ENCODE peak calls at places on chromosomes 7 and 10, in eight cellular contexts. B is astrocyte of the spinal cord; L is B cell; H is CD4-positive, alpha-beta T cell; G is GM13977; R is cardiac fibroblast; W is OCI-LY7; Y is ovary. X is an unnamed sample.

GRCh38 chr10:74924251-74924954 is 98.0 kb downstream of the KAT6B start:
- DNase-seq in B (peak; percentile 89), L (no peak), H (no peak), G (no peak), R (peak; percentile 93), W (no peak), Y (no peak), X (no peak)

GRCh38 chr7:85469446-85469970 is 282.7 kb upstream of the SEMA3D start:
- DNase-seq in B (peak; percentile 42), L (no peak), H (no peak), G (no peak), R (no peak), W (no peak), Y (no peak), X (no peak)

GRCh38 chr7:132276252-132276651 is 300.0 kb downstream of the PLXNA4 start:
- DNase-seq in B (no peak), L (no peak), H (no peak), G (no peak), R (no peak), W (no peak), Y (no peak), X (no peak)

GRCh38 chr10:49734676-49735075 is 27.4 kb downstream of the OGDHL start:
- DNase-seq in B (no peak), L (no peak), H (no peak), G (no peak), R (no peak), W (no peak), Y (no peak), X (no peak)

GRCh38 chr10:85464336-85464735 is 902.3 kb downstream of the GRID1 start:
- DNase-seq in B (no peak), L (no peak), H (no peak), G (no peak), R (no peak), W (no peak), Y (no peak), X (no peak)

GRCh38 chr10:77922551-77923179 is 3.9 kb downstream of the DLG5 start:
- DNase-seq in B (no peak), L (no peak), H (no peak), G (no peak), R (no peak), W (no peak), Y (no peak), X (no peak)

GRCh38 chr7:2775785-2776184 is 68.3 kb downstream of the GNA12 start:
- DNase-seq in B (no peak), L (no peak), H (no peak), G (no peak), R (no peak), W (no peak), Y (no peak), X (no peak)

GRCh38 chr10:86782691-86783418 is 26.4 kb downstream of the BMPR1A start:
- DNase-seq in B (no peak), L (no peak), H (no peak), G (no peak), R (peak; percentile 45), W (no peak), Y (no peak), X (peak; percentile 23)

GRCh38 chr7:134083766-134084487 is 43.2 kb upstream of the LRGUK start:
- DNase-seq in B (no peak), L (no peak), H (no peak), G (no peak), R (peak; percentile 13), W (no peak), Y (no peak), X (no peak)

GRCh38 chr7:157817433-157817832 is 480.6 kb downstream of the DNAJB6 start:
- DNase-seq in B (no peak), L (no peak), H (no peak), G (no peak), R (no peak), W (no peak), Y (no peak), X (no peak)

GRCh38 chr10:26593896-26594295 is 103.6 kb upstream of the PDSS1 start:
- DNase-seq in B (no peak), L (peak; percentile 52), H (no peak), G (peak; percentile 64), R (no peak), W (peak; percentile 25), Y (no peak), X (peak; percentile 32)

GRCh38 chr10:128927821-128928220 is 539.2 kb upstream of the MGMT start:
- DNase-seq in B (no peak), L (no peak), H (no peak), G (no peak), R (no peak), W (no peak), Y (no peak), X (no peak)

GRCh38 chr7:142002179-142002578 is 6.5 kb downstream of the MGAM start:
- DNase-seq in B (no peak), L (no peak), H (no peak), G (no peak), R (no peak), W (no peak), Y (no peak), X (no peak)

GRCh38 chr10:79038841-79039201 is 29.9 kb upstream of the ZMIZ1 start:
- DNase-seq in B (peak; percentile 3), L (no peak), H (no peak), G (no peak), R (peak; percentile 11), W (no peak), Y (no peak), X (no peak)

GRCh38 chr7:1706721-1707613 is 36.9 kb downstream of the ELFN1 start:
- DNase-seq in B (no peak), L (no peak), H (no peak), G (peak; percentile 31), R (no peak), W (no peak), Y (peak; percentile 8), X (no peak)

DNA sequence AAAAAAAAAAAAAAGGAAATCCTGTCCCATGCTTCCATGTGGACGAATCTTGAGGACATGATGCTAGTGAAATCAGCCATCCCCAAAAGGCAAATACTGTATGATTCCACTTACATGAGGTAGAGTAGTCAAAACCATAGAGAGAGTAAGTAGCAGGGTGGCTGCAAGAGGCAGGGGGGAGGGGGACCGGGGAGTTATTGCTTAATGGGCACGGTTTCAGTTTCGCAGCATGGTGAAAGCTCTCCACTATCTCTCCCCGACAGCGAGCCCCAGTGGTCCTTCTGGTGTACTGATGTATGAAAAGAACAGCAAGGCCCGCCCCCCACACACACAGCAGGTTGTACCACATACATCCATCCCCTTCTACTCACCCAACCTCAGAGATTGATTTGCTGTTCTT is 32.8 kb downstream of the NOD1 start:
- DNase-seq in B (peak; percentile 66), L (peak; percentile 92), H (peak; percentile 47), G (peak; percentile 87), R (peak; percentile 85), W (peak; percentile 93), Y (peak; percentile 59), X (peak; percentile 85)
- TF ChIP-seq CTCF in B (peak; percentile 37), L (peak; percentile 71), H (peak; percentile 13), G (peak; percentile 55), R (peak; percentile 1), W (peak; percentile 78), Y (no peak), X (peak; percentile 37)

DNA sequence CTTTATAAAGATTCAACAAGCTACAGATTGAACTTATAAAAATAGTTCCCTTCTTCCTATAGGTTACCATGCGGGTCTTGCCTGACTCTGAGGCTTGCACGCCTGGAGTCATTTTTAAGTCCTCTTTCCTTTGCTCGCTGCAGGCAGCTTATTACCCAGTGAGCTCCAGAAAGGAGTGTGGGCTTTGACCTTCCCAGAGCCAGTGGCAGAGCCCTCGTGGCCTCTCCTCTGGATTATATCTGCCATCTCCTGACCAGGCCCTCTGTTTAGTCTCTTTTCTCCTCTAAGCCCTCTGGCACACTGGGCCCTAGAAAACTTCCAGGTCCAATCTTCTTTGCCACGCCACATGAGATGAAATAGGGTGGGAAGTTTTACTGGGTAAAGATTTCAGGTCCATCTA is 39.9 kb upstream of the EZH2 start:
- DNase-seq in B (no peak), L (no peak), H (no peak), G (no peak), R (no peak), W (no peak), Y (no peak), X (no peak)
- TF ChIP-seq CTCF in B (no peak), L (no peak), H (no peak), G (no peak), R (no peak), W (no peak), Y (no peak), X (no peak)

GRCh38 chr10:3764626-3765375 is 20.2 kb downstream of the KLF6 start:
- DNase-seq in B (no peak), L (no peak), H (no peak), G (no peak), R (no peak), W (peak; percentile 15), Y (no peak), X (no peak)

GRCh38 chr10:3763852-3764625 is 21.0 kb downstream of the KLF6 start:
- DNase-seq in B (peak; percentile 64), L (no peak), H (no peak), G (no peak), R (peak; percentile 46), W (no peak), Y (no peak), X (no peak)

GRCh38 chr10:3761916-3762708 is 22.9 kb downstream of the KLF6 start:
- DNase-seq in B (no peak), L (no peak), H (no peak), G (no peak), R (no peak), W (no peak), Y (no peak), X (no peak)

GRCh38 chr10:3761111-3761686 is 23.8 kb downstream of the KLF6 start:
- DNase-seq in B (no peak), L (peak; percentile 52), H (no peak), G (peak; percentile 53), R (no peak), W (peak; percentile 46), Y (no peak), X (peak; percentile 51)

GRCh38 chr10:3763035-3763456 is 22.0 kb downstream of the KLF6 start:
- DNase-seq in B (peak; percentile 59), L (no peak), H (no peak), G (no peak), R (no peak), W (no peak), Y (no peak), X (no peak)
- TF ChIP-seq CTCF in B (no peak), L (no peak), H (no peak), G (no peak), R (no peak), W (no peak), Y (no peak), X (no peak)

DNA sequence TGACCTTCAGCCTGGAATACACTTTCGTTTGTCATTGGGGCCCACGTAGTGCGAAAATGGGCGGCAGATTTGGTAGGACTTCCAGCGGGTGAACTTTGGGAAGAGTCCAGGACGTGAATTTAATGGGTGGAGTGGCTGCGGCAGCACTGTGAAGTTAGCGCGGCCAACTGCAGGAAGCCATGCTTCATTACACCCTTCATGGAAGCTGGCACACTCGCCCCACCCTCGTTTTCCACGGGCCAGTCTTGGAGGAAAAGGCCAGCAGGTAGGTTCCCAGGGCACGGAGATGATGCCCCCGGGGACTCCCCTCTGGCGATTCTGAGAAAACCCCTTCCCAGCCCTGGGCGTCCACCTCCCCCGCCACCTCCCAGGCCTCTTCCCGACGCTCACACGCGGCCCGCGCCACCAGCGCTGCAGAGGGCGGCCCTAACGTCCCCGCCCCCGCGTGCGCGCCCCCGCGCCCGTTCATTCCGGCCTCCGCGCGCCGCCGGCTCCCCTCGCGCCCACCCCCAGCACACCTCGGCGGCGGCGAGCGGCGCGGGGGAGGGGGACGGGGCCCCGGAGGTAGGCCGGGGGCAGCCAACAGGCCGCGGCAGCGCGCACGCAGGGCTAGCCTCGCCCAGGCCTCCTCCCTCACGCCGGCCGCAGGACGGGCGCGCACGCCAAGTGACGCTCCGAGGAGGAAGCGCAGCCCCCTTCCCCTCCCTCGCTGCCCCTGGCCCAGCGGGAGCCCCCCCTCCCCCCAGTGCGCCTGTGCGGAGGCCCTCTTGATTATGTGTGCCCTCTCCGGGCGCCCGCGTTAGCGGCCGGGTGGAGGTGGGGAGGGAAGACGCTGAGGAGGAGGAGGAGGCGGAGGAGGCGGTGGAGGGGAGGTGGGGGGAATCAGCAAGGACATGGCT is at the start of gene MLLT10:
- DNase-seq in B (peak; percentile 97), L (peak; percentile 97), H (peak; percentile 91), G (peak; percentile 96), R (peak; percentile 99), W (peak; percentile 98), Y (peak; percentile 96), X (peak; percentile 93)
- TF ChIP-seq CTCF in B (peak; percentile 29), L (no peak), H (peak; percentile 30), G (no peak), R (peak; percentile 32), W (no peak), Y (peak; percentile 50), X (no peak)

X was measured in GM10248.